ENCODE peak calls at places on chromosomes 7 and 10, in five cellular contexts. One of them, this sample, is unnamed. For H3K9me3, the result is how much of the 10 kb centered on the place peaks cover.

GRCh38 chr7:37694208-37695080 is 10.9 kb downstream of the GPR141 start:
- DNase-seq in IMR-90: no peak
- DNase-seq in effector memory CD4-positive, alpha-beta T cell: no peak
- DNase-seq in ascending aorta: no peak
- DNase-seq in adipocyte: no peak
- DNase-seq in this sample: no peak

GRCh38 chr10:16381083-16381482 is 55.7 kb upstream of the PTER start:
- DNase-seq in IMR-90: no peak
- DNase-seq in adipocyte: no peak
- DNase-seq in effector memory CD4-positive, alpha-beta T cell: no peak
- DNase-seq in ascending aorta: no peak
- DNase-seq in this sample: no peak

GRCh38 chr10:132511092-132511491 is 26.5 kb upstream of the INPP5A start:
- DNase-seq in ascending aorta: no peak
- DNase-seq in effector memory CD4-positive, alpha-beta T cell: no peak
- DNase-seq in IMR-90: no peak
- DNase-seq in adipocyte: no peak
- DNase-seq in this sample: no peak

GRCh38 chr7:68722044-68722443 is 876.2 kb upstream of the AUTS2 start:
- DNase-seq in IMR-90: no peak
- DNase-seq in ascending aorta: no peak
- DNase-seq in effector memory CD4-positive, alpha-beta T cell: no peak
- DNase-seq in adipocyte: no peak
- DNase-seq in this sample: no peak

GRCh38 chr7:135333946-135334345 is 100.3 kb downstream of the STRA8 start:
- DNase-seq in adipocyte: no peak
- DNase-seq in ascending aorta: no peak
- DNase-seq in effector memory CD4-positive, alpha-beta T cell: no peak
- DNase-seq in IMR-90: no peak
- DNase-seq in this sample: no peak

GRCh38 chr7:65441010-65441409 is 67.4 kb downstream of the ZNF92 start:
- DNase-seq in IMR-90: peak
- DNase-seq in effector memory CD4-positive, alpha-beta T cell: no peak
- DNase-seq in adipocyte: no peak
- DNase-seq in ascending aorta: no peak
- DNase-seq in this sample: no peak

GRCh38 chr10:61285749-61286148 is 167.4 kb downstream of the TMEM26 start:
- DNase-seq in effector memory CD4-positive, alpha-beta T cell: no peak
- DNase-seq in ascending aorta: no peak
- DNase-seq in adipocyte: no peak
- DNase-seq in IMR-90: no peak
- DNase-seq in this sample: no peak

GRCh38 chr10:21531164-21531563 is 2.9 kb upstream of the MLLT10 start:
- DNase-seq in adipocyte: no peak
- DNase-seq in effector memory CD4-positive, alpha-beta T cell: no peak
- DNase-seq in IMR-90: peak
- DNase-seq in ascending aorta: no peak
- DNase-seq in this sample: no peak

GRCh38 chr10:35216303-35216905 is 89.8 kb downstream of the CREM start:
- DNase-seq in adipocyte: no peak
- DNase-seq in ascending aorta: peak
- DNase-seq in IMR-90: peak
- DNase-seq in effector memory CD4-positive, alpha-beta T cell: no peak
- DNase-seq in this sample: no peak

GRCh38 chr10:125201108-125201524 is 40.8 kb upstream of the CTBP2 start:
- DNase-seq in effector memory CD4-positive, alpha-beta T cell: no peak
- DNase-seq in adipocyte: peak
- DNase-seq in IMR-90: peak
- DNase-seq in ascending aorta: no peak
- DNase-seq in this sample: no peak

GRCh38 chr10:132732518-132732917 is 53.4 kb downstream of the NKX6-2 start:
- DNase-seq in ascending aorta: no peak
- DNase-seq in IMR-90: no peak
- DNase-seq in adipocyte: no peak
- DNase-seq in effector memory CD4-positive, alpha-beta T cell: no peak
- DNase-seq in this sample: no peak

GRCh38 chr10:122244001-122244715 is 26.9 kb upstream of the BTBD16 start:
- DNase-seq in IMR-90: no peak
- DNase-seq in ascending aorta: no peak
- DNase-seq in effector memory CD4-positive, alpha-beta T cell: no peak
- DNase-seq in adipocyte: no peak
- DNase-seq in this sample: no peak

GRCh38 chr7:116790025-116790424 is 72.4 kb upstream of the CAPZA2 start:
- DNase-seq in ascending aorta: no peak
- DNase-seq in adipocyte: peak
- DNase-seq in effector memory CD4-positive, alpha-beta T cell: no peak
- DNase-seq in IMR-90: no peak
- DNase-seq in this sample: no peak

GRCh38 chr7:147774461-147774860 is 816.1 kb upstream of the C7orf33 start:
- DNase-seq in effector memory CD4-positive, alpha-beta T cell: no peak
- DNase-seq in ascending aorta: no peak
- DNase-seq in IMR-90: no peak
- DNase-seq in adipocyte: no peak
- DNase-seq in this sample: no peak

GRCh38 chr7:42677751-42678231 is 234.1 kb downstream of the C7orf25 start:
- DNase-seq in IMR-90: peak
- DNase-seq in effector memory CD4-positive, alpha-beta T cell: no peak
- DNase-seq in ascending aorta: no peak
- DNase-seq in adipocyte: peak
- DNase-seq in this sample: no peak

GRCh38 chr10:71467569-71468362 is 71.0 kb downstream of the CDH23 start:
- DNase-seq in IMR-90: no peak
- DNase-seq in effector memory CD4-positive, alpha-beta T cell: no peak
- DNase-seq in ascending aorta: no peak
- DNase-seq in adipocyte: no peak
- DNase-seq in this sample: no peak

GRCh38 chr10:5975641-5976473 is 1.5 kb downstream of the IL15RA start:
- DNase-seq in adipocyte: peak
- DNase-seq in ascending aorta: no peak
- DNase-seq in effector memory CD4-positive, alpha-beta T cell: peak
- DNase-seq in IMR-90: peak
- DNase-seq in this sample: peak

GRCh38 chr10:124696446-124697392 is 47.5 kb downstream of the FAM53B start:
- DNase-seq in IMR-90: no peak
- DNase-seq in adipocyte: no peak
- DNase-seq in ascending aorta: no peak
- DNase-seq in effector memory CD4-positive, alpha-beta T cell: no peak
- DNase-seq in this sample: peak

GRCh38 chr7:143008007-143008901 is 18.7 kb downstream of the OR9A2 start:
- DNase-seq in effector memory CD4-positive, alpha-beta T cell: peak
- DNase-seq in ascending aorta: no peak
- DNase-seq in IMR-90: peak
- DNase-seq in adipocyte: peak
- DNase-seq in this sample: peak

GRCh38 chr10:44008270-44008916 is 359.7 kb upstream of the ZNF32 start:
- DNase-seq in IMR-90: peak
- DNase-seq in adipocyte: no peak
- DNase-seq in ascending aorta: no peak
- DNase-seq in effector memory CD4-positive, alpha-beta T cell: no peak
- DNase-seq in this sample: no peak

GRCh38 chr7:77199008-77199966 is at the start of gene FGL2:
- DNase-seq in effector memory CD4-positive, alpha-beta T cell: peak
- DNase-seq in adipocyte: peak
- DNase-seq in ascending aorta: peak
- DNase-seq in IMR-90: peak
- DNase-seq in this sample: no peak

GRCh38 chr10:7274293-7274692 is 136.5 kb downstream of the SFMBT2 start:
- DNase-seq in IMR-90: no peak
- DNase-seq in effector memory CD4-positive, alpha-beta T cell: no peak
- DNase-seq in ascending aorta: no peak
- DNase-seq in adipocyte: no peak
- DNase-seq in this sample: no peak

GRCh38 chr10:7277874-7278273 is 133.0 kb downstream of the SFMBT2 start:
- DNase-seq in adipocyte: no peak
- DNase-seq in IMR-90: no peak
- DNase-seq in effector memory CD4-positive, alpha-beta T cell: no peak
- DNase-seq in ascending aorta: no peak
- DNase-seq in this sample: no peak

GRCh38 chr10:7272008-7272407 is 138.8 kb downstream of the SFMBT2 start:
- DNase-seq in IMR-90: no peak
- DNase-seq in ascending aorta: no peak
- DNase-seq in adipocyte: no peak
- DNase-seq in effector memory CD4-positive, alpha-beta T cell: no peak
- DNase-seq in this sample: no peak

GRCh38 chr10:7279303-7279702 is 131.5 kb downstream of the SFMBT2 start:
- DNase-seq in ascending aorta: no peak
- DNase-seq in adipocyte: no peak
- DNase-seq in effector memory CD4-positive, alpha-beta T cell: no peak
- DNase-seq in IMR-90: no peak
- DNase-seq in this sample: no peak

DNA sequence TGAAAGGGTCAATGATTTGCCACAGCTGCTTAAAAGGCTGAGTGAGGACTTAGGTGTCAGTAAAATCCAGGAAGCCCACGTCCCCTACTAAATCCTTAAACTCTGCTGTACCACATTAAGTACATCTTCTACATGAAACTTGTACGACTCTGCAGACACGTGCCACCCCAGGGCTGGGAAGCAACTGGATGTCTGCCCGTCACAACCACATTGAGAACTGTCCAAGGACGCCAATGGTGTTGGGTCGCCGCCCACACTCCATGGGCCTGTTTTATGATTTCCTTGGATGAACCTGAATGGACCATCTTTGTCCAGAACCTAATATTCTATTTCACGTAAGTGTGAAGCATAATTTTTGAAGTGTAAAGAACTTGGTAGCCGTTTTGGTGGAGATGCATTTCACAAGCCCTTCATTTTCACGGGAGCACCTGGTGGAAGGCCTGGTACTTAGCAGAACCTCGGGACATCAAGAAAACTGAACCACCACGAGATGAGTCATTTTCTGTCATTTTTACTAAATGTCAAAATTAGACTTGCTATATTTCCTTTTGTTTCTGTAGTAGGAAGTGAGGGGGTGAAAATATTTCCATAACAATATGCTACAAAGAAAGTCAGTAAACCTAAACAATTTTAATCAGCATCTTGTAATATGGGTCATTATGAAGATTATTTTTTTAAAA is 134.9 kb downstream of the SFMBT2 start:
- DNase-seq in effector memory CD4-positive, alpha-beta T cell: no peak
- DNase-seq in IMR-90: no peak
- DNase-seq in adipocyte: no peak
- DNase-seq in ascending aorta: no peak
- DNase-seq in this sample: no peak
- H3K9me3 ChIP-seq in effector memory CD4-positive, alpha-beta T cell: under half
- H3K9me3 ChIP-seq in IMR-90: under half
- H3K9me3 ChIP-seq in adipocyte: under half
- H3K9me3 ChIP-seq in ascending aorta: under half
- H3K9me3 ChIP-seq in this sample: under half

GRCh38 chr10:96275685-96276418 is 4.5 kb upstream of the BLNK start:
- DNase-seq in ascending aorta: no peak
- DNase-seq in IMR-90: no peak
- DNase-seq in adipocyte: no peak
- DNase-seq in effector memory CD4-positive, alpha-beta T cell: no peak
- DNase-seq in this sample: no peak
- H3K4me3 ChIP-seq in ascending aorta: no peak
- H3K4me3 ChIP-seq in IMR-90: no peak
- H3K4me3 ChIP-seq in adipocyte: no peak
- H3K4me3 ChIP-seq in effector memory CD4-positive, alpha-beta T cell: no peak
- H3K4me3 ChIP-seq in this sample: no peak

GRCh38 chr10:131215776-131216175 is 95.7 kb downstream of the TCERG1L start:
- DNase-seq in adipocyte: no peak
- DNase-seq in ascending aorta: no peak
- DNase-seq in effector memory CD4-positive, alpha-beta T cell: no peak
- DNase-seq in IMR-90: no peak
- DNase-seq in this sample: peak
- H3K9me3 ChIP-seq in adipocyte: under half
- H3K9me3 ChIP-seq in ascending aorta: under half
- H3K9me3 ChIP-seq in effector memory CD4-positive, alpha-beta T cell: under half
- H3K9me3 ChIP-seq in IMR-90: half or more
- H3K9me3 ChIP-seq in this sample: under half

GRCh38 chr7:117872565-117873055 is 631 bp downstream of the CTTNBP2 start:
- DNase-seq in ascending aorta: no peak
- DNase-seq in adipocyte: peak
- DNase-seq in effector memory CD4-positive, alpha-beta T cell: no peak
- DNase-seq in IMR-90: no peak
- DNase-seq in this sample: no peak
- H3K4me3 ChIP-seq in ascending aorta: peak
- H3K4me3 ChIP-seq in adipocyte: peak
- H3K4me3 ChIP-seq in effector memory CD4-positive, alpha-beta T cell: peak
- H3K4me3 ChIP-seq in IMR-90: peak
- H3K4me3 ChIP-seq in this sample: no peak

GRCh38 chr10:79230563-79231249 is 116.6 kb upstream of the PPIF start:
- DNase-seq in effector memory CD4-positive, alpha-beta T cell: no peak
- DNase-seq in adipocyte: no peak
- DNase-seq in ascending aorta: no peak
- DNase-seq in IMR-90: no peak
- DNase-seq in this sample: no peak
- H3K9me3 ChIP-seq in effector memory CD4-positive, alpha-beta T cell: under half
- H3K9me3 ChIP-seq in adipocyte: under half
- H3K9me3 ChIP-seq in ascending aorta: under half
- H3K9me3 ChIP-seq in IMR-90: under half
- H3K9me3 ChIP-seq in this sample: under half

DNA sequence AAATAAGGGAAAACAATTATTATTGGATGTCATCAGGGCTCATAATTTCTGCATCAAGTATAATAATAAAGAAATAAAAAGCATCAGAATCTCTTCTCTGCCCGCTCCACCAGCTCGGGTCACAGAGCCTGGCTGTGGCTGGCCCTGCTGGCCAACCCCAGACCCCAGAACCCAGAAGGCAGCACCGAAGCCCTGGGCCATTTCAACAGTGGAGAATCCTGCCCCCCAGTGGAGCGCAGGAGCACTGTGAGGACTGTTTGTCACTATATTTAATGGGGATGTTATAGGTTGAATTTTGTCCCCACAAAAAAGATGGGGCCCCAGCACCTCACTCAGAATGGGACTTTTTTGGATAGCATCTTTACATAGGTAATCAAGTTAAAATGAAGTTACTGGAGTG is 27.3 kb downstream of the DENND11 start:
- DNase-seq in effector memory CD4-positive, alpha-beta T cell: no peak
- DNase-seq in IMR-90: no peak
- DNase-seq in adipocyte: no peak
- DNase-seq in ascending aorta: no peak
- DNase-seq in this sample: no peak
- H3K4me3 ChIP-seq in effector memory CD4-positive, alpha-beta T cell: no peak
- H3K4me3 ChIP-seq in IMR-90: no peak
- H3K4me3 ChIP-seq in adipocyte: no peak
- H3K4me3 ChIP-seq in ascending aorta: no peak
- H3K4me3 ChIP-seq in this sample: no peak

GRCh38 chr10:38102889-38103288 is 8.8 kb downstream of the ZNF37A start:
- DNase-seq in effector memory CD4-positive, alpha-beta T cell: no peak
- DNase-seq in adipocyte: no peak
- DNase-seq in IMR-90: no peak
- DNase-seq in ascending aorta: no peak
- DNase-seq in this sample: no peak
- H3K9me3 ChIP-seq in effector memory CD4-positive, alpha-beta T cell: under half
- H3K9me3 ChIP-seq in adipocyte: half or more
- H3K9me3 ChIP-seq in IMR-90: under half
- H3K9me3 ChIP-seq in ascending aorta: half or more
- H3K9me3 ChIP-seq in this sample: under half

This sample was measured in CD8-positive, alpha-beta memory T cell.